ENCODE peak calls at places on chromosomes 5 and 9, in four cellular contexts. One of them, this sample, is unnamed.

GRCh38 chr5:116002116-116002906 is 30.0 kb upstream of the ARL14EPL start:
- DNase-seq in NB4: no peak
- DNase-seq in fibroblast of lung: peak
- DNase-seq in AG04449: no peak
- DNase-seq in this sample: peak

GRCh38 chr9:9108641-9109040 is 1309.1 kb upstream of the DMAC1 start:
- DNase-seq in NB4: no peak
- DNase-seq in fibroblast of lung: no peak
- DNase-seq in AG04449: no peak
- DNase-seq in this sample: no peak

GRCh38 chr5:60332244-60333018 is 367.5 kb downstream of the DEPDC1B start:
- DNase-seq in NB4: peak
- DNase-seq in fibroblast of lung: peak
- DNase-seq in AG04449: no peak
- DNase-seq in this sample: peak

GRCh38 chr5:17785774-17786173 is 151.5 kb downstream of the TAF11L14 start:
- DNase-seq in NB4: no peak
- DNase-seq in fibroblast of lung: no peak
- DNase-seq in AG04449: no peak
- DNase-seq in this sample: no peak

GRCh38 chr5:158716668-158717067 is 383.0 kb downstream of the EBF1 start:
- DNase-seq in NB4: peak
- DNase-seq in fibroblast of lung: no peak
- DNase-seq in AG04449: no peak
- DNase-seq in this sample: no peak

GRCh38 chr5:9380108-9380507 is 165.8 kb downstream of the SEMA5A start:
- DNase-seq in NB4: no peak
- DNase-seq in fibroblast of lung: no peak
- DNase-seq in AG04449: no peak
- DNase-seq in this sample: no peak

GRCh38 chr5:135829681-135830383 is 4.6 kb upstream of the SLC25A48 start:
- DNase-seq in NB4: peak
- DNase-seq in fibroblast of lung: peak
- DNase-seq in AG04449: no peak
- DNase-seq in this sample: peak

GRCh38 chr5:84634256-84634655 is 249.6 kb upstream of the EDIL3 start:
- DNase-seq in NB4: no peak
- DNase-seq in fibroblast of lung: peak
- DNase-seq in AG04449: no peak
- DNase-seq in this sample: peak

GRCh38 chr5:149063017-149063687 is at the start of gene SH3TC2:
- DNase-seq in NB4: peak
- DNase-seq in fibroblast of lung: peak
- DNase-seq in AG04449: no peak
- DNase-seq in this sample: no peak

GRCh38 chr5:14250094-14250777 is 107.1 kb downstream of the TRIO start:
- DNase-seq in NB4: peak
- DNase-seq in fibroblast of lung: peak
- DNase-seq in AG04449: no peak
- DNase-seq in this sample: peak

GRCh38 chr9:3343671-3344070 is 182.1 kb downstream of the RFX3 start:
- DNase-seq in NB4: no peak
- DNase-seq in fibroblast of lung: no peak
- DNase-seq in AG04449: no peak
- DNase-seq in this sample: peak

GRCh38 chr9:36597412-36598178 is 24.9 kb downstream of the MELK start:
- DNase-seq in NB4: peak
- DNase-seq in fibroblast of lung: peak
- DNase-seq in AG04449: no peak
- DNase-seq in this sample: peak

GRCh38 chr5:166772770-166773169 is 1518.7 kb upstream of the WWC1 start:
- DNase-seq in NB4: no peak
- DNase-seq in fibroblast of lung: peak
- DNase-seq in AG04449: no peak
- DNase-seq in this sample: peak

GRCh38 chr5:123752576-123752975 is 240.6 kb downstream of the CSNK1G3 start:
- DNase-seq in NB4: no peak
- DNase-seq in fibroblast of lung: peak
- DNase-seq in AG04449: peak
- DNase-seq in this sample: peak

GRCh38 chr9:133035669-133036068 is 4.9 kb downstream of the GTF3C5 start:
- DNase-seq in NB4: no peak
- DNase-seq in fibroblast of lung: no peak
- DNase-seq in AG04449: no peak
- DNase-seq in this sample: no peak

GRCh38 chr9:100436566-100436965 is 9.6 kb downstream of the MSANTD3 start:
- DNase-seq in NB4: no peak
- DNase-seq in fibroblast of lung: no peak
- DNase-seq in AG04449: no peak
- DNase-seq in this sample: no peak

GRCh38 chr9:3768698-3769458 is 243.1 kb upstream of the RFX3 start:
- DNase-seq in NB4: no peak
- DNase-seq in fibroblast of lung: peak
- DNase-seq in AG04449: no peak
- DNase-seq in this sample: peak

GRCh38 chr5:76542887-76543690 is 80.1 kb downstream of the F2RL2 start:
- DNase-seq in NB4: peak
- DNase-seq in fibroblast of lung: peak
- DNase-seq in AG04449: no peak
- DNase-seq in this sample: no peak

GRCh38 chr9:19233344-19233743 is 2.9 kb downstream of the DENND4C start:
- DNase-seq in NB4: no peak
- DNase-seq in fibroblast of lung: no peak
- DNase-seq in AG04449: no peak
- DNase-seq in this sample: no peak
- H3K4me3 ChIP-seq in NB4: peak
- H3K4me3 ChIP-seq in fibroblast of lung: peak
- H3K4me3 ChIP-seq in AG04449: no peak
- H3K4me3 ChIP-seq in this sample: no peak

GRCh38 chr5:140401362-140402257 is at the start of gene ANKHD1:
- DNase-seq in NB4: peak
- DNase-seq in fibroblast of lung: peak
- DNase-seq in AG04449: peak
- DNase-seq in this sample: peak
- TF ChIP-seq CTCF in NB4: no peak
- TF ChIP-seq CTCF in fibroblast of lung: no peak
- TF ChIP-seq CTCF in AG04449: no peak
- TF ChIP-seq CTCF in this sample: no peak

DNA sequence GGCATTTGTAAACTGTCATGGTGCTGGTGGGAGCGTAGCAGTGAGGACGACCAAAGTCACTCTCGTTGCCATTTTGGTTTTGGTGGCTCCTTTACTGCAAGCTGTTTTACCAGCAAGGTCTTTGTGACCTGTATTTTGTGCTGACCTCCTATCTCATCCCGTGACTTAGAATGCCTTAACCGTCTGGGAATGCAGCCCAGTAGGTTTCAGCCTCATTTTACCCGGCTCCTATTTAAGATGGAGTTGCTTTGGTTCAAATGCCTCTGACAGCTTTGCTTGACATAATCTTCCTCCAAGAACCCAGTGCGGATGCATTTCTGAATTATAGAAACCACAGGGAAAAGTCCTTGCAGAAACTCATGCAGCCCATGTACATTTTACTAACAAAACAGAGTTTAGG is 3.9 kb upstream of the RASGRF2 start:
- DNase-seq in NB4: no peak
- DNase-seq in fibroblast of lung: no peak
- DNase-seq in AG04449: no peak
- DNase-seq in this sample: no peak
- H3K4me3 ChIP-seq in NB4: no peak
- H3K4me3 ChIP-seq in fibroblast of lung: no peak
- H3K4me3 ChIP-seq in AG04449: no peak
- H3K4me3 ChIP-seq in this sample: no peak

GRCh38 chr5:73295447-73295846 is 122.5 kb downstream of the TMEM174 start:
- DNase-seq in NB4: no peak
- DNase-seq in fibroblast of lung: no peak
- DNase-seq in AG04449: no peak
- DNase-seq in this sample: no peak
- TF ChIP-seq CTCF in NB4: no peak
- TF ChIP-seq CTCF in fibroblast of lung: no peak
- TF ChIP-seq CTCF in AG04449: no peak
- TF ChIP-seq CTCF in this sample: no peak

DNA sequence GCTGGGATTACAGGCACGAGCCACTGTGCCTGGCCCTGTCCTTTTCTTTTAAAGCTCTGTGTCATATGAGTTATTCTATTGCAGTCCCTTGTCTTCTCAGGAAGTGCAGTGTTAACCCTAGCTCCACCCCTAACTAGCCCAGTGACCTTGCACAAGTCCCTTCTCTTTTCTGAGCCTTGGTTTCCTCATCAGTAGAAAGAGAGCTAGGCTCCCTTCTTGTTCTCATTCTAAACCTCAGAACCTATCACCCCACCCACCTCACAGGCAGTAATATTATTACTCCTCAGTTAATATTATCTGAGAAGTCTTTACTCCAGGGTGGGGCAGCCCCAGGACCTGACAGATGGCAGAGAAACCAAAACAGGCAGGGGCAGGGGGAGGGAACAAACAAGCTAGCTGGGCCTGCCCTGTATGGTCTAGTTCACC is 7.2 kb downstream of the CYFIP2 start:
- DNase-seq in NB4: peak
- DNase-seq in fibroblast of lung: no peak
- DNase-seq in AG04449: no peak
- DNase-seq in this sample: no peak
- H3K4me3 ChIP-seq in NB4: no peak
- H3K4me3 ChIP-seq in fibroblast of lung: no peak
- H3K4me3 ChIP-seq in AG04449: no peak
- H3K4me3 ChIP-seq in this sample: no peak

GRCh38 chr9:124126571-124127289 is 115.2 kb downstream of the LHX2 start:
- DNase-seq in NB4: peak
- DNase-seq in fibroblast of lung: peak
- DNase-seq in AG04449: no peak
- DNase-seq in this sample: peak
- TF ChIP-seq CTCF in NB4: peak
- TF ChIP-seq CTCF in fibroblast of lung: peak
- TF ChIP-seq CTCF in AG04449: peak
- TF ChIP-seq CTCF in this sample: peak